ENCODE peak calls at places on chromosomes 13 and 19, in four cellular contexts. G is substantia nigra, J is ovary, N is NCI-H1092 treated with DMSO at 0.1 percent for 48 hours. A is an unnamed sample.

GRCh38 chr13:35979378-35979911 is 151.7 kb downstream of the DCLK1 start:
- DNase-seq in G (peak; percentile 27), J (peak; percentile 84), N (no peak), A (peak; percentile 94)

GRCh38 chr19:42088471-42089190 is 12.7 kb downstream of the ZNF574 start:
- DNase-seq in G (no peak), J (no peak), N (no peak), A (no peak)

GRCh38 chr19:58181902-58182576 is 822 bp upstream of the ZNF274 start:
- DNase-seq in G (no peak), J (peak; percentile 36), N (peak; percentile 2), A (no peak)

GRCh38 chr19:13101590-13102415 is 855 bp downstream of the LYL1 start:
- DNase-seq in G (no peak), J (no peak), N (no peak), A (no peak)

GRCh38 chr19:5586300-5587070 is 18.7 kb upstream of the TINCR start:
- DNase-seq in G (peak; percentile 50), J (no peak), N (no peak), A (no peak)

GRCh38 chr19:14502334-14503092 is 6.6 kb upstream of the GIPC1 start:
- DNase-seq in G (no peak), J (no peak), N (no peak), A (no peak)

GRCh38 chr19:961866-962620 is 22.1 kb upstream of the WDR18 start:
- DNase-seq in G (no peak), J (no peak), N (no peak), A (no peak)

GRCh38 chr19:58328999-58329398 is 2.2 kb downstream of the ZSCAN22 start:
- DNase-seq in G (no peak), J (no peak), N (no peak), A (no peak)

GRCh38 chr13:111168116-111168515 is 53.0 kb downstream of the ARHGEF7 start:
- DNase-seq in G (no peak), J (no peak), N (no peak), A (no peak)

GRCh38 chr19:3670796-3671679 is 29.2 kb downstream of the PIP5K1C start:
- DNase-seq in G (no peak), J (peak; percentile 90), N (no peak), A (peak; percentile 93)

GRCh38 chr13:111202745-111203144 is 87.6 kb downstream of the ARHGEF7 start:
- DNase-seq in G (no peak), J (no peak), N (peak; percentile 27), A (no peak)

GRCh38 chr13:59415498-59415897 is 748.2 kb downstream of the DIAPH3 start:
- DNase-seq in G (no peak), J (no peak), N (peak; percentile 44), A (no peak)

A was measured in sigmoid colon.